ENCODE peak calls at places on chromosomes 7 and 10, in eight cellular contexts. V, Z, H, U, W, P, O and J are unnamed samples.

GRCh38 chr7:106462365-106462859 is 177.6 kb upstream of the NAMPT start:
- DNase-seq in P (no peak), O (no peak), V (no peak), U (no peak), W (no peak), H (no peak), Z (no peak), J (no peak)

GRCh38 chr10:28139138-28139537 is 140.3 kb upstream of the ODAD2 start:
- DNase-seq in O (no peak), H (no peak), V (no peak), Z (no peak), U (no peak), W (no peak), P (no peak), J (no peak)

GRCh38 chr7:151130741-151131157 is 36.7 kb downstream of the GBX1 start:
- DNase-seq in V (no peak), H (no peak), O (no peak), Z (no peak), P (no peak), U (no peak), W (no peak), J (no peak)

GRCh38 chr10:58517071-58517470 is 4.4 kb downstream of the BICC1 start:
- DNase-seq in Z (no peak), U (no peak), O (no peak), V (no peak), W (no peak), H (no peak), P (no peak), J (no peak)

GRCh38 chr10:30911303-30911863 is 120.3 kb downstream of the ZNF438 start:
- DNase-seq in H (no peak), W (no peak), O (no peak), V (no peak), P (no peak), Z (no peak), U (no peak), J (no peak)

GRCh38 chr7:124130-124949 is 68.0 kb upstream of the FAM20C start:
- DNase-seq in P (no peak), Z (no peak), O (no peak), W (no peak), V (no peak), U (no peak), H (no peak), J (no peak)

GRCh38 chr7:127810691-127811660 is 159.0 kb downstream of the SND1 start:
- DNase-seq in V (no peak), U (no peak), Z (no peak), H (no peak), P (no peak), W (no peak), O (no peak), J (no peak)

GRCh38 chr10:2856598-2856997 is 210.8 kb upstream of the PFKP start:
- DNase-seq in P (no peak), U (no peak), W (no peak), Z (no peak), H (no peak), O (no peak), V (no peak), J (no peak)

GRCh38 chr7:47351233-47352154 is 230.4 kb downstream of the TNS3 start:
- DNase-seq in W (no peak), O (no peak), U (no peak), P (no peak), H (peak; percentile 5), Z (no peak), V (no peak), J (peak; percentile 66)

GRCh38 chr7:16918288-16918895 is 36.6 kb upstream of the AGR3 start:
- DNase-seq in O (no peak), Z (no peak), W (no peak), V (no peak), U (no peak), P (no peak), H (no peak), J (no peak)

GRCh38 chr7:131466735-131467365 is 89.6 kb downstream of the PODXL start:
- DNase-seq in O (no peak), H (no peak), U (no peak), V (no peak), P (no peak), W (no peak), Z (no peak), J (no peak)

GRCh38 chr7:95828824-95829428 is 56.6 kb downstream of the DYNC1I1 start:
- DNase-seq in P (no peak), Z (no peak), V (no peak), U (no peak), O (no peak), H (no peak), W (no peak), J (no peak)

GRCh38 chr7:131188367-131189339 is 139.0 kb upstream of the MKLN1 start:
- DNase-seq in O (peak; percentile 57), H (no peak), W (no peak), Z (no peak), P (no peak), U (peak; percentile 36), V (peak; percentile 33), J (no peak)

GRCh38 chr10:36446873-36447272 is 678.5 kb upstream of the ANKRD30A start:
- DNase-seq in P (no peak), H (no peak), W (no peak), Z (no peak), V (no peak), O (no peak), U (no peak), J (no peak)

GRCh38 chr10:71667374-71667750 is 52.2 kb downstream of the C10orf105 start:
- DNase-seq in V (no peak), W (no peak), O (no peak), U (no peak), Z (no peak), H (no peak), P (no peak), J (no peak)

GRCh38 chr7:100568176-100568935 is 5.3 kb downstream of the SAP25 start:
- DNase-seq in Z (peak; percentile 87), V (no peak), W (no peak), P (no peak), H (peak; percentile 53), O (peak; percentile 93), U (no peak), J (no peak)

GRCh38 chr7:54878339-54878738 is 119.3 kb upstream of the SEC61G start:
- DNase-seq in H (no peak), W (no peak), P (no peak), Z (no peak), U (no peak), V (no peak), O (no peak), J (no peak)

GRCh38 chr7:151572136-151572535 is 52.4 kb upstream of the RHEB start:
- DNase-seq in O (no peak), W (no peak), Z (no peak), U (no peak), P (no peak), V (no peak), H (no peak), J (no peak)

GRCh38 chr10:22315455-22316285 is 518 bp upstream of the COMMD3 start:
- DNase-seq in U (no peak), W (no peak), Z (no peak), H (no peak), O (no peak), P (peak; percentile 14), V (no peak), J (no peak)

GRCh38 chr7:130887182-130888016 is 153.4 kb upstream of the KLF14 start:
- DNase-seq in V (no peak), Z (peak; percentile 54), O (peak; percentile 13), U (no peak), H (no peak), P (no peak), W (no peak), J (no peak)

GRCh38 chr10:18238875-18239485 is 98.8 kb downstream of the CACNB2 start:
- DNase-seq in H (no peak), P (no peak), V (no peak), U (no peak), W (no peak), O (no peak), Z (no peak), J (no peak)

GRCh38 chr10:69087600-69088470 is at the start of gene SRGN:
- DNase-seq in P (peak; percentile 54), U (peak; percentile 54), O (peak; percentile 84), H (peak; percentile 81), V (peak; percentile 56), W (peak; percentile 43), Z (peak; percentile 35), J (peak; percentile 82)
- TF ChIP-seq POLR2A in P (peak; percentile 75), U (peak; percentile 88), O (peak; percentile 74), H (peak; percentile 92), V (peak; percentile 38), W (no peak), Z (peak; percentile 93), J (no peak)

DNA sequence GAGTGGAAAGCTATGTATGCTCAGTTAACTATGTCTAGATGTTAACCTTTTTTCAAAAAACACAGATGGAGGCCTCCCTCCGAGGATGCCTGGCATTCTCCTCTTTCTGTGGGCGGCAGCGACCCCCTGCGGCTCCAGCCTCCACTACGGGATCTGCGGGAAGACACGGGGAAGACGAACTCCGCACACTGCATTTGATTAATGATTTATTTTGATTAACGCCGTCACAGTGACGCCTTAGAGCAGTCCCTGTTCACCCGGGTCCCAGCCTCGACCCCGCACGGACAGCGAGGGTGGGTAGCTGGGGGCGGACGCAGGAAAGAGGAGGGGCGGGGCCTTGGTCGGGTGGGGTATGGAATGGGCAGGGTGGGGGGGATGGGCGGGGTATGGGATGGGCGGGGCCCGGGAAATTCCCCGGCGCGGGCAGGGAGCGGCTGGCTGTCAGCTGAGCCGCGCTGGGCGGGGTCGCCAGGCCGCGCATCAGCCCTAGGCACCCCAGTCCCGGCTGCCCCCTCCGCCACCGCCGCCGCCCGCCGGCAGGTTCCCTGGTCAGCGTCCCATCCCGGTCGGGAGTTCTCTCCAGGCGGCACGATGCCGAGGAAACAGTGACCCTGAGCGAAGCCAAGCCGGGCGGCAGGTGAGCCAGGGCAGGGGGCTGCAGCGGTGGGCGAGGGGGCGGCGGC is at the start of gene OPTN:
- DNase-seq in W (no peak), U (peak; percentile 61), V (peak; percentile 74), O (peak; percentile 86), P (peak; percentile 69), Z (peak; percentile 89), H (peak; percentile 84), J (peak; percentile 85)
- TF ChIP-seq POLR2A in W (no peak), U (peak; percentile 95), V (peak; percentile 63), O (peak; percentile 61), P (peak; percentile 79), Z (peak; percentile 72), H (peak; percentile 80), J (peak; percentile 70)

DNA sequence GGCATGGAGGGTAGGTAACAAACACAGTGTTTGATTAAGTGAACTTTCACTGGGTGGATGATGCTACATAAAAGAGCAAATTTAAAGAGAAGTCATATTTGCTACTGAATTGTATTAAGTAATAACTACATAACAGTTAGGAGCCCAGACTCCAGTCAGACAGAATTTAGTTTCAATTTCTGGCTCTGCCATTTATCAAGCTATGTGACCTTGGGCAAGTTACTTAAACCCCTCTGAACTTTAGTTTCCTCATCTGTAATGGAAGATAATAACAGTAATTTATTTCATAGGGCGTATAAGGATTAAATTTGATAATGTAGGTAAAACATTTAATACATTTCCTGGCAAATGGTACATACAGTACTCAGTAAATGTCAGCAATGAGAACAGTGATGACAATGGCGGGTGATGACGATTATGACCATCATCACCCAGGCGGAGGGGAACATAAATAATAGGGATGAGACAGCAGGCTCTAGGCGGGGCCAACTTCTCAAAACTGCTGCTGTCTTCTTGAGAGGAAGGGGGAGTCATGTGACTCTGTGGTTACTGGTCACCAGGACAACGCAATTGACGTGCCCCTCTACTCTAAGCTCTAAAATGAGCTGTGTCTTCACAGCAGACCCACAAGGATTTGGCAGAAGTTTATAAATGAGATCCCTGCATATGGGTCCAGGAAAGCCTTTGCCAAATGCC is 15.6 kb downstream of the DNMBP start:
- DNase-seq in P (peak; percentile 30), H (peak; percentile 58), O (peak; percentile 63), U (peak; percentile 44), V (peak; percentile 55), W (no peak), Z (peak; percentile 44), J (peak; percentile 83)
- TF ChIP-seq POLR2A in P (no peak), H (no peak), O (no peak), U (no peak), V (no peak), W (no peak), Z (no peak), J (no peak)

GRCh38 chr10:16497911-16498310 is 23.8 kb downstream of the C1QL3 start:
- DNase-seq in W (no peak), V (no peak), O (no peak), U (no peak), H (no peak), Z (no peak), P (no peak), J (no peak)
- TF ChIP-seq POLR2A in W (no peak), V (no peak), O (no peak), U (no peak), H (no peak), Z (no peak), P (no peak), J (no peak)